ENCODE peak calls at places on chromosomes 2 and 18, in four cellular contexts. X, P, Q and I are unnamed samples.

GRCh38 chr2:238979636-238980035 is 131.8 kb downstream of the TWIST2 start:
- DNase-seq in P (no peak), Q (no peak), X (no peak), I (no peak)

GRCh38 chr2:43480874-43481273 is 115.0 kb downstream of the THADA start:
- DNase-seq in Q (no peak), P (no peak), X (no peak), I (no peak)

GRCh38 chr2:105369009-105369408 is 29.8 kb downstream of the FHL2 start:
- DNase-seq in Q (no peak), X (no peak), P (no peak), I (no peak)

GRCh38 chr2:216651370-216651881 is 18.2 kb downstream of the IGFBP2 start:
- DNase-seq in X (no peak), Q (peak), P (no peak), I (no peak)

GRCh38 chr2:42918041-42918440 is 125.7 kb upstream of the HAAO start:
- DNase-seq in X (no peak), Q (no peak), P (no peak), I (no peak)

GRCh38 chr2:143489135-143489534 is 359.9 kb downstream of the ARHGAP15 start:
- DNase-seq in P (no peak), Q (peak), X (no peak), I (peak)

GRCh38 chr2:113162869-113163268 is 10.9 kb upstream of the PSD4 start:
- DNase-seq in P (no peak), Q (no peak), X (no peak), I (no peak)

GRCh38 chr2:45992021-45992745 is 305.0 kb upstream of the EPAS1 start:
- DNase-seq in Q (peak), X (no peak), P (no peak), I (peak)

GRCh38 chr2:166081131-166081632 is 46.6 kb downstream of the SCN1A start:
- DNase-seq in X (no peak), Q (no peak), P (no peak), I (no peak)

GRCh38 chr18:39839782-39840181 is 2115.3 kb upstream of the PIK3C3 start:
- DNase-seq in Q (peak), P (no peak), X (no peak), I (no peak)

GRCh38 chr2:44943031-44943692 is 1.7 kb downstream of the SIX3 start:
- DNase-seq in Q (no peak), P (no peak), X (no peak), I (no peak)

GRCh38 chr2:150011336-150011735 is 423.8 kb upstream of the MMADHC start:
- DNase-seq in X (no peak), P (no peak), Q (peak), I (no peak)

GRCh38 chr2:182240862-182241371 is 185.9 kb downstream of the PDE1A start:
- DNase-seq in P (peak), X (peak), Q (peak), I (no peak)

GRCh38 chr2:233598952-233599351 is 18.5 kb upstream of the UGT1A8 start:
- DNase-seq in X (no peak), Q (no peak), P (no peak), I (no peak)

GRCh38 chr2:49480520-49480919 is 326.2 kb upstream of the FSHR start:
- DNase-seq in Q (no peak), X (no peak), P (no peak), I (no peak)

GRCh38 chr18:10023853-10024638 is 110.2 kb downstream of the VAPA start:
- DNase-seq in Q (no peak), P (no peak), X (no peak), I (no peak)

GRCh38 chr2:196846295-196846694 is 37.1 kb upstream of the C2orf66 start:
- DNase-seq in Q (no peak), X (no peak), P (no peak), I (no peak)

GRCh38 chr2:196845371-196845770 is 36.2 kb upstream of the C2orf66 start:
- DNase-seq in X (no peak), P (no peak), Q (no peak), I (no peak)

GRCh38 chr2:196851068-196851467 is 41.9 kb upstream of the C2orf66 start:
- DNase-seq in P (no peak), X (no peak), Q (no peak), I (no peak)

GRCh38 chr2:196853301-196854087 is 44.3 kb upstream of the C2orf66 start:
- DNase-seq in X (no peak), Q (no peak), P (no peak), I (no peak)

GRCh38 chr2:196849895-196850294 is 40.7 kb upstream of the C2orf66 start:
- DNase-seq in X (no peak), Q (peak), P (peak), I (no peak)
- TF ChIP-seq CTCF in X (no peak), Q (peak), P (peak), I (peak)

GRCh38 chr2:15816226-15816625 is 124.1 kb upstream of the MYCN start:
- DNase-seq in X (no peak), Q (no peak), P (no peak), I (no peak)
- TF ChIP-seq CTCF in X (no peak), Q (no peak), P (no peak), I (no peak)

GRCh38 chr2:1421731-1422130 is 8.5 kb downstream of the TPO start:
- DNase-seq in P (no peak), Q (no peak), X (no peak), I (no peak)
- TF ChIP-seq CTCF in P (no peak), Q (no peak), X (no peak), I (no peak)

GRCh38 chr18:5103693-5104092 is 93.4 kb downstream of the AKAIN1 start:
- DNase-seq in Q (no peak), X (no peak), P (no peak), I (no peak)

GRCh38 chr18:5107990-5108389 is 89.1 kb downstream of the AKAIN1 start:
- DNase-seq in X (peak), Q (no peak), P (peak), I (no peak)

GRCh38 chr18:5104246-5104645 is 92.8 kb downstream of the AKAIN1 start:
- DNase-seq in X (no peak), Q (no peak), P (peak), I (no peak)

GRCh38 chr18:5103286-5103685 is 93.8 kb downstream of the AKAIN1 start:
- DNase-seq in Q (no peak), X (no peak), P (peak), I (no peak)

GRCh38 chr18:5106730-5107129 is 90.3 kb downstream of the AKAIN1 start:
- DNase-seq in X (no peak), P (peak), Q (no peak), I (no peak)
- TF ChIP-seq CTCF in X (no peak), P (peak), Q (no peak), I (no peak)

GRCh38 chr2:174686430-174686829 is 77.8 kb downstream of the CHRNA1 start:
- DNase-seq in X (no peak), P (no peak), Q (no peak), I (no peak)

GRCh38 chr2:174682578-174683391 is 81.5 kb downstream of the CHRNA1 start:
- DNase-seq in X (peak), Q (peak), P (peak), I (no peak)

GRCh38 chr2:174681099-174681982 is 82.9 kb downstream of the CHRNA1 start:
- DNase-seq in X (no peak), Q (peak), P (peak), I (no peak)

GRCh38 chr2:174681983-174682577 is 82.2 kb downstream of the CHRNA1 start:
- DNase-seq in Q (peak), X (peak), P (peak), I (no peak)

GRCh38 chr2:174683392-174683759 is 80.9 kb downstream of the CHRNA1 start:
- DNase-seq in P (peak), Q (peak), X (no peak), I (no peak)
- TF ChIP-seq CTCF in P (peak), Q (peak), X (no peak), I (peak)

DNA sequence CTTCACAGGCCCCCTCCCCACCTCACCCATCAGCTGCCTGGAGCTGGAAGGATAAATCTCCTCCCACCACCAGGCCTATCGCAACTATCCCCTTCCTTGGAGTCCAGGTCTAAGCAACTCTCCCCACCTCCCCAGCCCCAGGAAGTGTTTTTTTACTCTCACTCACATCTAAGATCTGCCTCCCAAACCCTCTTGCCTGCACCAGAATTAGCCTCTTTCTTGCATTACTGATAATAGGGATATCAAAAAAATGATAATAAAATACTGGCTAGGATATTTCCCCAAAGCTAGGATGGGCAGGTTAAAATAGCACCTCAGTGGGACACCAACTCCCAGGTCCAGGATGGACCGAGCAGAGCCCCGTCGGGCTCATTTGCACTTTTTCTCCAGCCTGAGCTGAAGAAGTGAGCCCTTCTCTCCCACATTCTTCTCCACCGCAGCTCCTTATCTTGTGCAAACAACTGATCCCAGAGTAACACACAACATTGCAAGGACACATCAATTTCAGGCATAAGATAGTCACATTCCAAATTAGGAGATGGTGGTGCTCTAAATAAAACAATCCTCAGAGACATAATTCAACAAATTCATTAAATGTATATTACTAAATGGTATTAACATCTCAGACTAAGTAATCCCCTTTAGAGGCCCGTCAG is 17.7 kb upstream of the CIB4 start:
- DNase-seq in Q (no peak), X (no peak), P (no peak), I (no peak)
- TF ChIP-seq CTCF in Q (no peak), X (no peak), P (no peak), I (no peak)

DNA sequence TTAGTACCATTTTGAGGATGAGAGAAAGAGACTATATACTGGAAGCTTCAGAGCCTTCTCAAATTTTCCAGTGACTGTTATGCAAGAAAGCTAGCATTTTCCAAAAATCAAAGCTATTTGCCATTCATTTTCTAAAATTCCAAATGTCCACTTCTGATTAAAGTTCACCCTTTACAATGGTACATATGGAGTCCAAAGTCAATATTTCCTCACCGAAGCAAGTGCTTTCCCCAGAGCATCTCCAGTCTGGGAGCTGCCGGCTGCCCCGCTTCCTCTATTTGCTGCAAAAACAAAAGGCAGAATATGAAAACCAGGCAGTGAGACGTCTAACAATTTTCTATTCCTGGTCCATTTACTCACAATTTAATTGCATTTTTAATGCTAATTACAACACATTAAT is 302.0 kb upstream of the CCDC68 start:
- DNase-seq in Q (no peak), P (no peak), X (no peak), I (no peak)
- TF ChIP-seq CTCF in Q (no peak), P (no peak), X (no peak), I (no peak)

GRCh38 chr2:200654823-200655222 is 69.0 kb downstream of the AOX1 start:
- DNase-seq in X (no peak), P (no peak), Q (no peak), I (no peak)

GRCh38 chr2:200661477-200661876 is 75.7 kb downstream of the AOX1 start:
- DNase-seq in Q (no peak), X (no peak), P (no peak), I (no peak)

GRCh38 chr2:200659410-200659809 is 73.6 kb downstream of the AOX1 start:
- DNase-seq in Q (no peak), P (no peak), X (no peak), I (no peak)

GRCh38 chr2:200655918-200656580 is 70.2 kb downstream of the AOX1 start:
- DNase-seq in X (no peak), P (no peak), Q (no peak), I (no peak)

GRCh38 chr2:200658278-200658864 is 72.6 kb downstream of the AOX1 start:
- DNase-seq in Q (no peak), X (no peak), P (peak), I (no peak)
- TF ChIP-seq CTCF in Q (no peak), X (no peak), P (peak), I (no peak)

GRCh38 chr2:2756886-2757285 is 425.8 kb upstream of the MYT1L start:
- DNase-seq in P (no peak), Q (no peak), X (no peak), I (no peak)
- TF ChIP-seq CTCF in P (no peak), Q (no peak), X (no peak), I (no peak)